ENCODE peak calls at places on chromosomes 5 and 9, in five cellular contexts. Q is heart left ventricle; X is CD8-positive, alpha-beta T cell; C is GM23248; D is tibial artery. H is an unnamed sample. For H3K4me1 and H3K27me3, the result is how much of the 10 kb centered on the place peaks cover.

GRCh38 chr9:80134487-80134886 is 562.7 kb downstream of the TLE4 start:
- DNase-seq in X (no peak), Q (no peak), D (no peak), C (no peak), H (no peak)

GRCh38 chr5:173712609-173713176 is 96.2 kb upstream of the BOD1 start:
- DNase-seq in D (no peak), X (no peak), C (no peak), Q (no peak), H (no peak)

GRCh38 chr5:43840424-43841232 is 237.6 kb downstream of the NNT start:
- DNase-seq in C (peak), Q (no peak), D (no peak), X (no peak), H (no peak)

GRCh38 chr5:173451031-173451430 is 122.8 kb upstream of the STC2 start:
- DNase-seq in C (peak), X (no peak), D (no peak), Q (no peak), H (no peak)

GRCh38 chr5:31516802-31517201 is 15.1 kb downstream of the DROSHA start:
- DNase-seq in C (no peak), Q (no peak), D (no peak), X (no peak), H (no peak)

GRCh38 chr9:125854553-125855275 is 107.5 kb downstream of the PBX3 start:
- DNase-seq in X (no peak), Q (no peak), D (no peak), C (peak), H (no peak)

GRCh38 chr5:127305486-127305885 is 14.9 kb downstream of the MEGF10 start:
- DNase-seq in D (no peak), C (no peak), X (no peak), Q (no peak), H (no peak)

GRCh38 chr9:132162764-132163456 is 1.1 kb downstream of the NTNG2 start:
- DNase-seq in X (no peak), Q (no peak), C (no peak), D (no peak), H (no peak)

GRCh38 chr9:13648676-13649075 is 369.2 kb upstream of the MPDZ start:
- DNase-seq in D (no peak), C (no peak), Q (no peak), X (no peak), H (no peak)

GRCh38 chr9:114968710-114969109 is 38.3 kb upstream of the TNFSF8 start:
- DNase-seq in X (no peak), C (peak), Q (no peak), D (no peak), H (no peak)

GRCh38 chr5:80097516-80097915 is 62.4 kb downstream of the THBS4 start:
- DNase-seq in C (no peak), D (no peak), X (no peak), Q (no peak), H (no peak)

GRCh38 chr5:124410539-124410938 is 335.9 kb downstream of the ZNF608 start:
- DNase-seq in C (no peak), D (no peak), Q (no peak), X (no peak), H (no peak)

GRCh38 chr9:113648586-113648985 is 185.1 kb downstream of the RGS3 start:
- DNase-seq in C (no peak), Q (no peak), X (no peak), D (peak), H (no peak)

GRCh38 chr9:114824130-114824529 is 18.3 kb upstream of the TNFSF15 start:
- DNase-seq in Q (no peak), C (peak), D (no peak), X (no peak), H (no peak)

GRCh38 chr5:11683666-11684065 is 220.6 kb downstream of the CTNND2 start:
- DNase-seq in X (no peak), Q (peak), D (peak), C (no peak), H (no peak)

GRCh38 chr5:154465169-154465568 is 12.9 kb downstream of the HAND1 start:
- DNase-seq in X (no peak), D (no peak), Q (no peak), C (peak), H (peak)

GRCh38 chr5:159704160-159704559 is 212.1 kb upstream of the ADRA1B start:
- DNase-seq in X (no peak), D (no peak), Q (no peak), C (no peak), H (no peak)

GRCh38 chr9:93324191-93324834 is 127.2 kb upstream of the FAM120A start:
- DNase-seq in D (no peak), Q (no peak), C (no peak), X (no peak), H (no peak)

GRCh38 chr9:85524531-85524930 is 217.2 kb downstream of the AGTPBP1 start:
- DNase-seq in C (no peak), D (no peak), X (no peak), Q (no peak), H (no peak)

GRCh38 chr5:145925353-145925752 is 11.0 kb upstream of the SH3RF2 start:
- DNase-seq in C (peak), Q (no peak), X (no peak), D (no peak), H (no peak)

GRCh38 chr5:134967607-134968006 is at the start of gene CATSPER3:
- DNase-seq in X (no peak), Q (no peak), C (no peak), D (no peak), H (no peak)

GRCh38 chr9:98736216-98736615 is 27.5 kb upstream of the GABBR2 start:
- DNase-seq in X (no peak), Q (no peak), C (no peak), D (no peak), H (no peak)
- H3K27ac ChIP-seq in X (no peak), Q (no peak), C (no peak), D (no peak), H (no peak)

DNA sequence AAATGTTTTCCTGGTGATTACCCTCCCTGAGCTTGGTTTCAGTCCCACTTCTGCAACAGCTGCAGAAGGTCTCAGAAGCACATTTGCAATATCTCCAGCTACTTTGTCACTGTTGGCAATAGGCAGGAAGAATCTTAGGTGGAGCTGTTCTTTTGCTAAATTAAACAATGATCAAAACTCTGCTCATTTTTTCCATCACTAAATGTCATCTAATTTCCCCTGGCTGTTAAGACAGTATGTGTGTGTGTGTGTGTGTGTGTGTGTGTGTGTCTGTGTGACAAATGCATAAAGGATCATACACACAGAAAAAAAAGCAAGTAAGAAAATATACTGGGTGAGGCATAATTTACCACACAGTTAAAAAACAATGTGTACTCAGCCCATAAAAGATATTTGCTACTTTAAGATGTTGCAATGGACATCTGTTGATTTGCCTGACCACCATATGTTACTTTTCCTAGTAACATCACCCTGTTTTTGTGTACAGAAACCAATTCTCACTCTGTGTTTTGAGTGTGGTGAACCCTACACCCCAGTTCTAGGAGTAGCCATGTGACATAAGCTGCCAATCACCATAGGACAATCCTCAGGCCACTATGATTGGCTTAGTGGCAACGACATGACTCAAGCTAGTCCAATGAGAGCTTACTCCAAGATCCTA is 572.6 kb upstream of the CLINT1 start:
- DNase-seq in X (no peak), D (no peak), C (peak), Q (peak), H (no peak)
- H3K4me1 ChIP-seq in X (under half), D (under half), C (half or more), Q (under half), H (under half)

GRCh38 chr5:82754347-82754746 is 322.8 kb downstream of the TMEM167A start:
- DNase-seq in X (no peak), C (no peak), Q (no peak), D (no peak), H (no peak)

GRCh38 chr5:82748688-82749091 is 328.5 kb downstream of the TMEM167A start:
- DNase-seq in C (no peak), Q (no peak), X (no peak), D (no peak), H (no peak)

GRCh38 chr5:82745016-82745415 is 332.2 kb downstream of the TMEM167A start:
- DNase-seq in X (no peak), C (no peak), D (no peak), Q (no peak), H (no peak)

GRCh38 chr5:82753374-82753773 is 323.8 kb downstream of the TMEM167A start:
- DNase-seq in X (no peak), D (no peak), C (no peak), Q (no peak), H (no peak)

GRCh38 chr5:82749453-82749852 is 327.7 kb downstream of the TMEM167A start:
- DNase-seq in X (no peak), C (no peak), Q (no peak), D (no peak), H (no peak)
- H3K27me3 ChIP-seq in X (under half), C (under half), Q (under half), D (under half), H (under half)

GRCh38 chr9:136613824-136614371 is 48.8 kb upstream of the EGFL7 start:
- DNase-seq in Q (no peak), C (no peak), X (no peak), D (no peak), H (no peak)
- H3K27ac ChIP-seq in Q (peak), C (no peak), X (no peak), D (no peak), H (peak)

DNA sequence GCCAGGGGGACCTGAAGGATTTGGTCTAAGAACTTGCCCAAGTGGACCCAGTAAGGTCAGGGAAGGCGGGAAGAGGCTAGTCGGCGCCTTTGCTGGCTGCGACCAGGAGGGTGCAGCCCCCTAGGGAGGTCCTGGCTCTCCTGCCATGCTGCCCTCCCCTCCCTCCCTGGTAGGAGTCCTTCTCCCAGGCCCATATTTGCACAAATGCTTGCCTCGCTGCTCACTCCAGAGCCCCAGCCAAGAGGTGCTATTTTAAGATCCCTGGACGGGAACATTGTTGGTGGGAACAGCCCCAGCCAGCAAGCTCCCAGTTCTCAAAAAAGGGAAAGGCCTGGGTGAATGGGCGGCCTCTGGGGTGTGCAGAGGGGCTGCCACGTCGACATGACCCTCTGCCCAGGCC is 4.3 kb upstream of the IL17B start:
- DNase-seq in Q (peak), D (peak), X (no peak), C (no peak), H (no peak)
- H3K4me1 ChIP-seq in Q (under half), D (half or more), X (under half), C (under half), H (under half)

DNA sequence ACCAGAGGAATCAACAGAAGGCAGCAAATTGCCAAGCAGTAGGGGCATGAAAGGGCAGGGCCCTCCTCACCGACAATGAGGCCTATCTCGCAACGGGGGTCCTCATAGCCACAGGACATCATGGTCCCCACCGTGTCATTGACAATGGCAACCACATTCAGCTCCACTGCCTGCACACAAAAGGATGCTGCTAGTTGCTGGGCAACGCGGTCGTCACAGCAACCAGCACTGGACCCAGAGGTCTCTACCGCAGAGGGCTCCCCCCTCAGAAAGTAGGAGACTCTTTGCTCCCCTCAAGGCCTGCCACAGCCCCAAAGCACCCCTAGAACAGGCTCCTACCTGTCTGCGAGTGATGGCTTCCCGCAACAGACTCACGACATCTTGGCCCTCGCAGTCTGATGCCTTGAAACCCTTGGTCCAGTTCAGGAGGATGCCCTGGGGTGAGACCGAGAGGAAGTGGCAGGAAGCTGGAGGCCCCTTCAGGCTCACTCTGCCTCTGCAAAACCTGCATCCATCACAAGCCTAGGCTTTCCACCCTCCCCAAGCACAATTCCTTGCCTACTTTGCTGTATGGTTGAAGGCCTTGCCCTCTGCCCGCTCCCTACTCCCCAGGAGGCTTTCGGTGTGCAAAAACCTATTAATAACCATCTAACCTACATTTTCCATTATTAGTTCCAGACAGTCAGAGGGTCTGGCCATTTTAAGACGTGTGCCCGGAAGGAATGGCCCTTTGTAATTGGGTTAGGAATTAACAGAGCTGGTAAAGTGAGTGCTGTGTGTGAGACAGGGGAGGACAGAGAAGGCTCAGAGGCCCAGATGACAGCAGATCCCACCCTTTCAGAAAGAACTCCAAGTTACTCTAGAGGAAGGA is 15.2 kb downstream of the HK3 start:
- DNase-seq in C (no peak), Q (no peak), X (no peak), D (no peak), H (no peak)
- H3K27me3 ChIP-seq in C (under half), Q (under half), X (under half), D (under half), H (under half)

DNA sequence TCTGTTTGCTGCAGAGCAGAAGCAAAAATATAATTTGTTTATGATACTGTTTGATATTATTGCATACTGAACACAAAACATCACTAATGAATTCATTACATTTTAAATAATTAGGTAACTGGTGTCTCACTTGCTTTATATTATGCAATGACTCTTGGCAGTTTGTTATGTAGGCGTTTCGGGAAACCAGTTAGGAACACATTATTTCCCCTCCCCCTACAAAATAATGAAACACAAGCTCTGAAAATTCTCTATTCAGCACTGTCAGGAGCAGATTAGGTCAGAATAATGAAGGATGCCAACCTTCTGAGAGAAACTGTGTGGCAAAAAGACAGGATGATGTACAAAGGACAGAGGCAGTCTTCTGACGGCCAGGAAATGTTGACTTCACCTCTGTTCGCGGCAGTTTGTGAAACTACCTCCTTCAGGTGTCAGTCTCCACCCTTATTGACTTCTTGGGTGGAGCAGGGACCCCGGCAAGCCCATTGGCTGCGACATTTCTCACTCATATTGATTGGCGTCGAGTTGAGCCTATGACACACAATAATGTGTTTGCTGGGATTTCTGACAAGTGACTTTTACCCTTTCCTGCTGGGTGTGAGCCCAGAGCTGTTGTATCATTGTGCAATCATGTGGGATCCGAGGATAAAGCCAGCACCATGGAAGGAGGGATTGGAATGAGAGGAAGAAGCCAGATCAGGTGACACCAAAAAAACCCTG is 34.0 kb downstream of the SH3PXD2B start:
- DNase-seq in X (no peak), Q (peak), D (peak), C (peak), H (peak)
- H3K27ac ChIP-seq in X (no peak), Q (peak), D (peak), C (peak), H (peak)

GRCh38 chr9:134946663-134947062 is 29.0 kb upstream of the FCN1 start:
- DNase-seq in X (no peak), D (no peak), Q (no peak), C (no peak), H (no peak)
- H3K4me1 ChIP-seq in X (under half), D (under half), Q (under half), C (under half), H (under half)

DNA sequence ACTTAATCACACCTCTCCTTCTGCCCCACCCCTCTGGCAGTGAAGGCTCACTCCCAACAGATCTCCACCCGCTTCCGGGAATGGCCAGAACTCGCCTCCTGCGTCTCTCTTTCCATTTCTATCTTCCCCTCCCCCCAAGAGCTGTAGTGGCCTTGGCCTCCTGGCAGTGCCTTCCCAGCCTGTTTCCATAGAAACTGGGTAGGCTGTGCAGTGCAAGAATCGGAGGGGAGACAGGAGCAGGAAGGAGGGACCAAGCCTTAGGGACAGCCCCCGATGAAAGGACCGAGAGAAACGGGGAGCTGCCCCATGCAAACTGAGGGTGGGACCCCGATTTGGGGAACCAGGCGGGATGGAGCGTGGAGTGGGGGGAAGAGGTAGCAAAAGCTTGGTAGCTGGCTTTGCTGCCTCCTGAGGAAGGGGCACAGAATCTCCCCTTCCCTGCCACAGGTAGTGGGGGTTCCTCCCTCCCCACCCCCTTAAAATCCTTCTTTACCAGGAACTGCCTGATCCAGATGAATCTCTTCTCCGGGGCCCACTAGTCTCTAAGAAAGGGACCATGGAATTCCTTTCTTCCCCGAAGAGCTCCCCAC is 4.5 kb upstream of the PCDH1 start:
- DNase-seq in X (no peak), Q (no peak), C (no peak), D (no peak), H (no peak)
- H3K27me3 ChIP-seq in X (under half), Q (under half), C (half or more), D (half or more), H (under half)

H was measured in small intestine.